ENCODE peak calls at places on chromosomes 7 and 10, in five cellular contexts. I is K562, P is neuronal stem cell, Z is kidney, N is SK-N-SH. Y is an unnamed sample.
A peak's percentile ranks its signal among the peaks of the same experiment; 100 is the strongest.

GRCh38 chr7:28891192-28891872 is 66.8 kb downstream of the TRIL start:
- DNase-seq in Z (peak; percentile 72), N (no peak), P (no peak), I (no peak), Y (peak; percentile 81)

GRCh38 chr7:55552320-55553086 is 19.8 kb downstream of the VOPP1 start:
- DNase-seq in N (no peak), I (no peak), Z (peak; percentile 80), P (no peak), Y (peak; percentile 58)

GRCh38 chr10:4527281-4527960 is 298.6 kb upstream of the AKR1E2 start:
- DNase-seq in Z (no peak), I (no peak), N (no peak), P (no peak), Y (no peak)

GRCh38 chr7:88912852-88913251 is 117.3 kb upstream of the TEX47 start:
- DNase-seq in I (no peak), Z (no peak), P (no peak), N (no peak), Y (no peak)

GRCh38 chr7:115864082-115864481 is 166.5 kb downstream of the TFEC start:
- DNase-seq in P (no peak), N (no peak), I (no peak), Z (no peak), Y (no peak)

GRCh38 chr10:99850041-99850766 is 67.8 kb downstream of the ABCC2 start:
- DNase-seq in P (peak; percentile 45), I (no peak), N (no peak), Z (no peak), Y (peak; percentile 60)

GRCh38 chr7:111485981-111486380 is 76.3 kb downstream of the IMMP2L start:
- DNase-seq in Z (no peak), I (no peak), N (no peak), P (no peak), Y (no peak)

GRCh38 chr10:33132626-33133025 is 174.6 kb upstream of the ITGB1 start:
- DNase-seq in P (no peak), N (no peak), I (no peak), Z (no peak), Y (peak; percentile 71)

GRCh38 chr10:21516270-21517131 is 9.0 kb downstream of the SKIDA1 start:
- DNase-seq in N (peak; percentile 67), P (no peak), I (peak; percentile 51), Z (peak; percentile 88), Y (peak; percentile 89)

GRCh38 chr10:44516941-44517340 is 132.0 kb upstream of the CXCL12 start:
- DNase-seq in P (no peak), I (no peak), N (no peak), Z (no peak), Y (no peak)

GRCh38 chr7:36349626-36350025 is 40.0 kb upstream of the ANLN start:
- DNase-seq in I (no peak), P (no peak), Z (no peak), N (no peak), Y (no peak)

GRCh38 chr7:36303202-36304098 is 86.2 kb upstream of the ANLN start:
- DNase-seq in P (no peak), I (no peak), N (peak; percentile 97), Z (peak; percentile 93), Y (peak; percentile 38)

GRCh38 chr10:36263871-36264270 is 621.8 kb upstream of the FZD8 start:
- DNase-seq in Z (no peak), N (no peak), I (no peak), P (no peak), Y (no peak)

GRCh38 chr7:144508702-144509101 is 105.2 kb upstream of the NOBOX start:
- DNase-seq in I (no peak), Z (no peak), P (no peak), N (no peak), Y (no peak)

GRCh38 chr7:29607889-29608288 is 44.3 kb downstream of the PRR15 start:
- DNase-seq in Z (no peak), I (no peak), N (no peak), P (no peak), Y (no peak)

GRCh38 chr10:87635498-87636312 is 24.0 kb upstream of the PAPSS2 start:
- DNase-seq in I (no peak), N (no peak), Z (no peak), P (no peak), Y (no peak)

GRCh38 chr10:114487815-114488536 is 83.7 kb upstream of the AFAP1L2 start:
- DNase-seq in N (no peak), P (no peak), I (no peak), Z (no peak), Y (no peak)

GRCh38 chr7:92729172-92729571 is 107.2 kb downstream of the CDK6 start:
- DNase-seq in Z (no peak), P (no peak), N (no peak), I (no peak), Y (no peak)

GRCh38 chr7:97024209-97025129 is at the start of gene DLX5:
- DNase-seq in N (peak; percentile 84), Z (peak; percentile 83), P (peak; percentile 67), I (no peak), Y (peak; percentile 94)

GRCh38 chr10:59135275-59135674 is 41.2 kb upstream of the PHYHIPL start:
- DNase-seq in Z (no peak), N (no peak), I (no peak), P (no peak), Y (no peak)
- H3K9ac ChIP-seq in Z (no peak overlapping the region), N (no peak overlapping the region), I (no peak overlapping the region), P (no peak overlapping the region), Y (no peak overlapping the region)

GRCh38 chr10:94129393-94130130 is 135.8 kb downstream of the PLCE1 start:
- DNase-seq in P (no peak), Z (no peak), I (no peak), N (no peak), Y (no peak)

GRCh38 chr10:94122247-94122646 is 128.5 kb downstream of the PLCE1 start:
- DNase-seq in Z (no peak), N (no peak), I (no peak), P (no peak), Y (no peak)

GRCh38 chr10:94123253-94123995 is 129.7 kb downstream of the PLCE1 start:
- DNase-seq in P (peak; percentile 27), Z (no peak), I (no peak), N (no peak), Y (no peak)

GRCh38 chr10:94125856-94126255 is 132.1 kb downstream of the PLCE1 start:
- DNase-seq in P (no peak), Z (no peak), I (no peak), N (no peak), Y (no peak)
- H3K4me1 ChIP-seq in P (peaks cover 7% of the 10 kb centered on the region), Z (no peaks in the 10 kb centered on the region), I (no peaks in the 10 kb centered on the region), N (peaks cover 2% of the 10 kb centered on the region), Y (peaks cover 9% of the 10 kb centered on the region)

GRCh38 chr10:59864141-59864962 is 42.0 kb downstream of the CCDC6 start:
- DNase-seq in Z (no peak), P (no peak), N (no peak), I (no peak), Y (no peak)
- H3K27ac ChIP-seq in Z (peak overlapping the region; percentile 47), P (no peak overlapping the region), N (peak overlapping the region; percentile 10), I (no peak overlapping the region), Y (no peak overlapping the region)

GRCh38 chr7:133706016-133706415 is 421.1 kb upstream of the LRGUK start:
- DNase-seq in Z (no peak), N (no peak), P (no peak), I (no peak), Y (no peak)

GRCh38 chr7:133702903-133703302 is 424.2 kb upstream of the LRGUK start:
- DNase-seq in Z (no peak), I (no peak), P (no peak), N (no peak), Y (no peak)

GRCh38 chr7:133703547-133703946 is 423.6 kb upstream of the LRGUK start:
- DNase-seq in N (peak; percentile 74), P (no peak), Z (no peak), I (no peak), Y (no peak)

GRCh38 chr7:133704436-133704835 is 422.7 kb upstream of the LRGUK start:
- DNase-seq in Z (no peak), I (no peak), N (no peak), P (no peak), Y (no peak)

DNA sequence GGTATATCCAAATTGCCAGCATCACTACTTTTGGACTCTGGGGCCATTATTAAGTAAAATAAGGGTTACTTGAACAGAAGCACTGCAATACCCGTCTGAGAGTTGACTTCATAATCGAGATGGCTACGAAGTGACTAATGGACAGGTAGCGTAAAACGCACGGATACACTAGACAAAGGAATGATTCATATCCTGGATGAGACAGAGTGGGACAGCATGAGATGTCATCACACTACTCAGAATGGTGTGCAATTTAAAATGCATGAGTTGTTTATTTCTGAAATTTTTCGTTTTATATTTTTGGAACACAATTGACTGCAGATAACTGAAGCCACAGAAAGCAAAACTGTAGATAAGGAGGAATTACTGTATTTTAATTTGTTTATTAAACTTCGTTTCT is 421.5 kb upstream of the LRGUK start:
- DNase-seq in P (no peak), N (no peak), Z (no peak), I (no peak), Y (no peak)
- H3K9ac ChIP-seq in P (no peak overlapping the region), N (no peak overlapping the region), Z (no peak overlapping the region), I (no peak overlapping the region), Y (no peak overlapping the region)

DNA sequence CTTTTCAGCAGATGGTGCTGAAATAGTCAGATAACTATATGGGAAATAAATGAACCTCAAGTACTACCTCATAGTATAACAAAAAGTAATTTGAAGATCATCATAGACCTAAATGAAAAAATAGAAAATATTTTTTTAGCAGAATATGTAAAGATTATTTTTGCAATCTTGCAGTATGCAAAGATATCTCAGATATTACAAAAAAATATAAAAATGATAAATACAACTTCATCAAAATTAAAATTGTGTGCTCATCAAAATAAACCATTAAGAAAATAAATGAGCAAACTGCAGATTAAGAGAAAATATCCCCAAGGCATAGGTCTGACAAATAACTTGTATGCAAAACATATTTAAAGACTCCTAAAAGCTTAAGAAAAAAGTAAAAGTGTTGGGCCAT is 83.4 kb upstream of the KCND2 start:
- DNase-seq in I (no peak), N (no peak), Z (no peak), P (no peak), Y (no peak)
- H3K4me1 ChIP-seq in I (no peaks in the 10 kb centered on the region), N (no peaks in the 10 kb centered on the region), Z (no peaks in the 10 kb centered on the region), P (peaks cover 3% of the 10 kb centered on the region), Y (no peaks in the 10 kb centered on the region)

GRCh38 chr7:137987968-137988367 is 13.9 kb downstream of the CREB3L2 start:
- DNase-seq in P (no peak), Z (no peak), N (no peak), I (no peak), Y (no peak)
- H3K27ac ChIP-seq in P (no peak overlapping the region), Z (no peak overlapping the region), N (peak overlapping the region; percentile 17), I (no peak overlapping the region), Y (no peak overlapping the region)

DNA sequence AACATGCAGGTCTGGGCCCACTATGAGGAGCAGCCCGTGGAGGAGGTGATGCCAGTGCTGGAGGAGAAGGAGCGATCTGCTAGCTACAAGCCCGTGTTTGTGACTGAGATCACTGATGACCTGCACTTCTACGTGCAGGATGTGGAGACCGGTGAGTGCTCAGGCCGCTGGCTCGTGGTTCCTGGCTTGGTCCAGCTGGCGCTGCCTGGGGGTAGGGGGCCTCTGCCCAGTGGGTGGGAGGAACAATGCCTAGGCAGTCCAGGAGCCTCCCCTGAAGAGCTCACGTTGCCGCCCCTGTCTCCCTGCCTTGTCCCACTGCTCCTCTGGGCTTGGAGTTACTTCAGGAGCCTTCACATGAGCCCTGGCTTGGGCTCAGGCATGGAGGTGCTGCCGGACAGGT is 50.1 kb upstream of the LRRC4 start:
- DNase-seq in I (no peak), N (no peak), Z (peak; percentile 36), P (no peak), Y (no peak)
- H3K9ac ChIP-seq in I (peak overlapping the region; percentile 54), N (no peak overlapping the region), Z (no peak overlapping the region), P (peak overlapping the region; percentile 50), Y (no peak overlapping the region)

GRCh38 chr7:98283127-98283886 is 1.8 kb downstream of the BRI3 start:
- DNase-seq in N (peak; percentile 26), Z (peak; percentile 88), P (no peak), I (no peak), Y (no peak)
- H3K4me1 ChIP-seq in N (peaks cover 64% of the 10 kb centered on the region), Z (peaks cover 53% of the 10 kb centered on the region), P (peaks cover 33% of the 10 kb centered on the region), I (peaks cover 11% of the 10 kb centered on the region), Y (no peaks in the 10 kb centered on the region)